ENCODE peak calls at places on chromosomes 13 and 19, in eight cellular contexts. V, H, T, I, Z, A, E and D are unnamed samples.

GRCh38 chr13:89150362-89150761 is 1479.2 kb downstream of the SLITRK5 start:
- DNase-seq in V (no peak), H (no peak), T (no peak), I (no peak), Z (no peak), A (no peak), E (no peak), D (no peak)

GRCh38 chr19:54287456-54287855 is 6.5 kb upstream of the LILRB2 start:
- DNase-seq in V (no peak), H (peak; percentile 3), T (no peak), I (no peak), Z (no peak), A (no peak), E (peak; percentile 20), D (no peak)

GRCh38 chr13:67023088-67023893 is 206.8 kb downstream of the PCDH9 start:
- DNase-seq in V (no peak), H (peak; percentile 15), T (no peak), I (no peak), Z (no peak), A (no peak), E (peak; percentile 89), D (peak; percentile 49)

GRCh38 chr13:44693156-44693826 is 117.2 kb upstream of the TSC22D1 start:
- DNase-seq in V (no peak), H (no peak), T (no peak), I (no peak), Z (no peak), A (no peak), E (no peak), D (no peak)

GRCh38 chr13:88450515-88450914 is 779.3 kb downstream of the SLITRK5 start:
- DNase-seq in V (no peak), H (no peak), T (no peak), I (no peak), Z (no peak), A (no peak), E (no peak), D (no peak)

GRCh38 chr13:98965325-98965724 is 12.5 kb downstream of the DOCK9 start:
- DNase-seq in V (no peak), H (no peak), T (no peak), I (no peak), Z (no peak), A (no peak), E (no peak), D (no peak)

GRCh38 chr13:109764045-109764444 is 22.3 kb downstream of the IRS2 start:
- DNase-seq in V (no peak), H (no peak), T (no peak), I (no peak), Z (no peak), A (no peak), E (no peak), D (no peak)

GRCh38 chr13:112839347-112840105 is 129.5 kb upstream of the MCF2L start:
- DNase-seq in V (no peak), H (peak; percentile 74), T (no peak), I (no peak), Z (no peak), A (no peak), E (peak; percentile 25), D (peak; percentile 9)

GRCh38 chr13:72504026-72504925 is 223.2 kb downstream of the MZT1 start:
- DNase-seq in V (no peak), H (no peak), T (no peak), I (no peak), Z (no peak), A (no peak), E (peak; percentile 64), D (no peak)

GRCh38 chr19:28727133-28727834 is 485.7 kb downstream of the UQCRFS1 start:
- DNase-seq in V (no peak), H (no peak), T (no peak), I (no peak), Z (no peak), A (peak; percentile 4), E (no peak), D (no peak)

GRCh38 chr19:2575734-2576481 is 100.0 kb downstream of the GADD45B start:
- DNase-seq in V (no peak), H (peak; percentile 35), T (peak; percentile 72), I (no peak), Z (no peak), A (no peak), E (peak; percentile 95), D (peak; percentile 86)

GRCh38 chr19:39676004-39676403 is 20.3 kb downstream of the LGALS16 start:
- DNase-seq in V (no peak), H (no peak), T (no peak), I (no peak), Z (no peak), A (no peak), E (no peak), D (no peak)

GRCh38 chr13:98761126-98761978 is 8.9 kb upstream of the SLC15A1 start:
- DNase-seq in V (no peak), H (peak; percentile 46), T (peak; percentile 79), I (no peak), Z (no peak), A (no peak), E (peak; percentile 54), D (peak; percentile 72)

GRCh38 chr19:23771761-23772667 is 13.3 kb upstream of the ZNF681 start:
- DNase-seq in V (no peak), H (peak; percentile 11), T (no peak), I (no peak), Z (no peak), A (no peak), E (no peak), D (no peak)

GRCh38 chr19:39916851-39917396 is 17.5 kb downstream of the FCGBP start:
- DNase-seq in V (no peak), H (no peak), T (no peak), I (no peak), Z (no peak), A (no peak), E (no peak), D (no peak)

GRCh38 chr13:47109028-47109427 is 212.2 kb upstream of the HTR2A start:
- DNase-seq in V (no peak), H (no peak), T (no peak), I (no peak), Z (no peak), A (no peak), E (no peak), D (no peak)

GRCh38 chr19:33693678-33694077 is 71.9 kb downstream of the CHST8 start:
- DNase-seq in V (no peak), H (no peak), T (no peak), I (no peak), Z (peak; percentile 2), A (no peak), E (no peak), D (no peak)

GRCh38 chr19:12703056-12703455 is 6.6 kb upstream of the FBXW9 start:
- DNase-seq in V (no peak), H (no peak), T (no peak), I (no peak), Z (no peak), A (no peak), E (no peak), D (peak; percentile 46)

GRCh38 chr13:34064456-34065205 is 246.7 kb downstream of the RFC3 start:
- DNase-seq in V (no peak), H (no peak), T (no peak), I (no peak), Z (no peak), A (no peak), E (no peak), D (no peak)

GRCh38 chr13:25095862-25096453 is at the start of gene PABPC3:
- DNase-seq in V (no peak), H (no peak), T (no peak), I (no peak), Z (no peak), A (no peak), E (no peak), D (no peak)

GRCh38 chr13:113903361-113903760 is 39.5 kb upstream of the GAS6 start:
- DNase-seq in V (no peak), H (peak; percentile 67), T (no peak), I (no peak), Z (no peak), A (no peak), E (peak; percentile 24), D (no peak)

GRCh38 chr13:92842145-92842544 is 384.5 kb upstream of the GPC6 start:
- DNase-seq in V (no peak), H (peak; percentile 59), T (no peak), I (no peak), Z (no peak), A (no peak), E (peak; percentile 89), D (peak; percentile 93)

GRCh38 chr19:48970923-48971395 is 5.8 kb downstream of the FTL start:
- DNase-seq in V (peak; percentile 70), H (peak; percentile 40), T (peak; percentile 85), I (peak; percentile 76), Z (peak; percentile 84), A (peak; percentile 56), E (peak; percentile 62), D (peak; percentile 69)

GRCh38 chr13:30388401-30389283 is 33.7 kb upstream of the UBE2L5 start:
- DNase-seq in V (no peak), H (peak; percentile 48), T (no peak), I (no peak), Z (no peak), A (no peak), E (no peak), D (peak; percentile 28)

GRCh38 chr19:887072-887471 is 5.9 kb downstream of the MED16 start:
- DNase-seq in V (no peak), H (no peak), T (no peak), I (no peak), Z (no peak), A (no peak), E (peak; percentile 22), D (peak; percentile 80)

GRCh38 chr19:10667867-10668266 is 13.7 kb downstream of the ILF3 start:
- DNase-seq in V (no peak), H (no peak), T (no peak), I (no peak), Z (no peak), A (no peak), E (no peak), D (no peak)

GRCh38 chr13:80340643-80341097 is 256 bp downstream of the SPRY2 start:
- DNase-seq in V (peak; percentile 64), H (no peak), T (peak; percentile 35), I (peak; percentile 55), Z (no peak), A (no peak), E (peak; percentile 41), D (peak; percentile 34)

GRCh38 chr13:82717249-82717648 is 1165.0 kb downstream of the SLITRK1 start:
- DNase-seq in V (no peak), H (peak; percentile 1), T (no peak), I (no peak), Z (no peak), A (no peak), E (peak; percentile 59), D (no peak)

GRCh38 chr13:61358599-61358998 is 57.0 kb downstream of the PCDH20 start:
- DNase-seq in V (no peak), H (no peak), T (no peak), I (no peak), Z (no peak), A (no peak), E (no peak), D (no peak)